ENCODE peak calls at places on chromosomes 16 and 17, in seven cellular contexts. T is effector memory CD4-positive, alpha-beta T cell; U is choroid plexus epithelial cell; R is testis; X is fibroblast of pulmonary artery; Z is PC-3; K is breast epithelium. Q is an unnamed sample.

GRCh38 chr17:800446-801242 is 18.5 kb downstream of the MRM3 start:
- DNase-seq in T (no peak), U (no peak), R (no peak), X (no peak), Z (no peak), K (no peak), Q (no peak)

GRCh38 chr16:70749006-70749678 is 51.8 kb downstream of the VAC14 start:
- DNase-seq in T (no peak), U (no peak), R (no peak), X (no peak), Z (no peak), K (peak), Q (no peak)

GRCh38 chr17:67050476-67051154 is 6.3 kb downstream of the CACNG1 start:
- DNase-seq in T (no peak), U (no peak), R (no peak), X (no peak), Z (no peak), K (no peak), Q (no peak)

GRCh38 chr17:31525801-31526549 is 134.5 kb downstream of the RAB11FIP4 start:
- DNase-seq in T (no peak), U (no peak), R (no peak), X (no peak), Z (peak), K (no peak), Q (no peak)

GRCh38 chr17:42928714-42929496 is 28.3 kb downstream of the G6PC1 start:
- DNase-seq in T (no peak), U (peak), R (peak), X (peak), Z (peak), K (no peak), Q (peak)

GRCh38 chr16:74107795-74108610 is 188.6 kb upstream of the PSMD7 start:
- DNase-seq in T (no peak), U (peak), R (peak), X (peak), Z (peak), K (no peak), Q (no peak)

GRCh38 chr17:49575524-49576120 is at the start of gene NXPH3:
- DNase-seq in T (peak), U (peak), R (peak), X (peak), Z (peak), K (peak), Q (peak)

GRCh38 chr16:57976331-57976796 is 5.4 kb upstream of the CNGB1 start:
- DNase-seq in T (no peak), U (peak), R (peak), X (peak), Z (no peak), K (peak), Q (no peak)

GRCh38 chr17:76547183-76547641 is 7.4 kb downstream of the PRCD start:
- DNase-seq in T (no peak), U (peak), R (peak), X (peak), Z (peak), K (no peak), Q (peak)

GRCh38 chr16:17470871-17471744 is at the start of gene XYLT1:
- DNase-seq in T (peak), U (peak), R (peak), X (peak), Z (peak), K (peak), Q (peak)

GRCh38 chr17:77882481-77883212 is 75.9 kb upstream of the TNRC6C start:
- DNase-seq in T (peak), U (peak), R (peak), X (peak), Z (no peak), K (peak), Q (no peak)

GRCh38 chr17:2084766-2085647 is 30.1 kb downstream of the HIC1 start:
- DNase-seq in T (no peak), U (peak), R (peak), X (peak), Z (peak), K (peak), Q (peak)

GRCh38 chr16:16150117-16150877 is 73.0 kb downstream of the ABCC6 start:
- DNase-seq in T (no peak), U (peak), R (peak), X (peak), Z (no peak), K (peak), Q (peak)

GRCh38 chr16:53216798-53217197 is 162.0 kb downstream of the CHD9 start:
- DNase-seq in T (no peak), U (no peak), R (no peak), X (no peak), Z (no peak), K (no peak), Q (no peak)

GRCh38 chr17:83179811-83180210 is 100.4 kb downstream of the METRNL start:
- DNase-seq in T (no peak), U (no peak), R (no peak), X (no peak), Z (no peak), K (no peak), Q (peak)

GRCh38 chr17:54891176-54891821 is 9.4 kb upstream of the TOM1L1 start:
- DNase-seq in T (no peak), U (peak), R (no peak), X (peak), Z (peak), K (no peak), Q (no peak)

GRCh38 chr16:55489956-55490265 is 10.9 kb downstream of the MMP2 start:
- DNase-seq in T (no peak), U (no peak), R (no peak), X (no peak), Z (no peak), K (no peak), Q (no peak)

GRCh38 chr17:39235555-39236221 is 9.9 kb upstream of the STAC2 start:
- DNase-seq in T (peak), U (peak), R (peak), X (peak), Z (peak), K (no peak), Q (no peak)

GRCh38 chr17:21191698-21192097 is 22.3 kb downstream of the TMEM11 start:
- DNase-seq in T (no peak), U (peak), R (no peak), X (no peak), Z (no peak), K (no peak), Q (no peak)

GRCh38 chr16:66324785-66325184 is 41.7 kb upstream of the CDH5 start:
- DNase-seq in T (no peak), U (peak), R (no peak), X (peak), Z (peak), K (no peak), Q (no peak)

GRCh38 chr17:59893617-59894100 is 738 bp downstream of the RPS6KB1 start:
- DNase-seq in T (peak), U (peak), R (peak), X (peak), Z (peak), K (no peak), Q (no peak)

GRCh38 chr16:23288209-23288608 is 13.9 kb upstream of the SCNN1B start:
- DNase-seq in T (no peak), U (no peak), R (no peak), X (no peak), Z (no peak), K (no peak), Q (no peak)

GRCh38 chr16:54493076-54493475 is 206.5 kb upstream of the IRX3 start:
- DNase-seq in T (no peak), U (peak), R (no peak), X (peak), Z (no peak), K (no peak), Q (no peak)

GRCh38 chr17:58918072-58918471 is 162.4 kb downstream of the PPM1E start:
- DNase-seq in T (no peak), U (no peak), R (no peak), X (no peak), Z (no peak), K (no peak), Q (no peak)

GRCh38 chr17:691423-691822 is 23.2 kb downstream of the VPS53 start:
- DNase-seq in T (no peak), U (peak), R (no peak), X (peak), Z (peak), K (no peak), Q (no peak)

GRCh38 chr16:67210069-67210937 is 11.4 kb downstream of the ELMO3 start:
- DNase-seq in T (no peak), U (no peak), R (no peak), X (no peak), Z (no peak), K (no peak), Q (no peak)

GRCh38 chr17:69819316-69820087 is 255.5 kb upstream of the KCNJ16 start:
- DNase-seq in T (no peak), U (peak), R (no peak), X (no peak), Z (no peak), K (no peak), Q (no peak)

GRCh38 chr16:74862743-74863244 is 88.2 kb upstream of the FA2H start:
- DNase-seq in T (no peak), U (peak), R (no peak), X (peak), Z (peak), K (no peak), Q (no peak)

GRCh38 chr16:26598061-26598460 is 468.7 kb upstream of the C16orf82 start:
- DNase-seq in T (peak), U (peak), R (no peak), X (no peak), Z (peak), K (no peak), Q (no peak)

GRCh38 chr16:24537474-24538337 is 1.7 kb upstream of the RBBP6 start:
- DNase-seq in T (no peak), U (no peak), R (no peak), X (peak), Z (no peak), K (no peak), Q (no peak)

GRCh38 chr16:64478258-64478906 is 643.5 kb downstream of the CDH11 start:
- DNase-seq in T (no peak), U (peak), R (no peak), X (peak), Z (peak), K (no peak), Q (no peak)

GRCh38 chr17:65799454-65799853 is 238.0 kb upstream of the AXIN2 start:
- DNase-seq in T (no peak), U (no peak), R (no peak), X (no peak), Z (no peak), K (no peak), Q (no peak)

GRCh38 chr17:2101448-2102257 is 46.8 kb downstream of the HIC1 start:
- DNase-seq in T (no peak), U (peak), R (no peak), X (no peak), Z (peak), K (peak), Q (no peak)

GRCh38 chr16:47058295-47059086 is 85.0 kb upstream of the DNAJA2 start:
- DNase-seq in T (no peak), U (peak), R (peak), X (peak), Z (no peak), K (no peak), Q (no peak)

GRCh38 chr17:75153854-75154194 is 488 bp downstream of the JPT1 start:
- DNase-seq in T (no peak), U (no peak), R (peak), X (no peak), Z (peak), K (no peak), Q (no peak)

GRCh38 chr17:75154195-75155106 is at the start of gene JPT1:
- DNase-seq in T (peak), U (peak), R (peak), X (peak), Z (peak), K (peak), Q (peak)

GRCh38 chr17:75152523-75152922 is 1.8 kb downstream of the JPT1 start:
- DNase-seq in T (no peak), U (no peak), R (no peak), X (peak), Z (peak), K (no peak), Q (no peak)

GRCh38 chr17:75152971-75153853 is 1.1 kb downstream of the JPT1 start:
- DNase-seq in T (no peak), U (peak), R (peak), X (peak), Z (peak), K (no peak), Q (peak)

GRCh38 chr17:75155191-75155601 is 884 bp upstream of the JPT1 start:
- DNase-seq in T (no peak), U (no peak), R (no peak), X (no peak), Z (peak), K (no peak), Q (no peak)
- H3K4me3 ChIP-seq in T (no peak), U (no peak), R (no peak), X (no peak), Z (peak), K (no peak), Q (no peak)

GRCh38 chr17:81034779-81035388 is at the start of gene BAIAP2:
- DNase-seq in T (peak), U (peak), R (peak), X (peak), Z (peak), K (peak), Q (peak)

GRCh38 chr17:81034168-81034777 is 678 bp upstream of the BAIAP2 start:
- DNase-seq in T (no peak), U (no peak), R (no peak), X (no peak), Z (no peak), K (no peak), Q (no peak)

GRCh38 chr17:81036128-81036891 is 1.4 kb downstream of the BAIAP2 start:
- DNase-seq in T (no peak), U (no peak), R (no peak), X (no peak), Z (peak), K (no peak), Q (no peak)

GRCh38 chr17:81037026-81037782 is 2.3 kb downstream of the BAIAP2 start:
- DNase-seq in T (no peak), U (no peak), R (peak), X (no peak), Z (peak), K (peak), Q (no peak)

DNA sequence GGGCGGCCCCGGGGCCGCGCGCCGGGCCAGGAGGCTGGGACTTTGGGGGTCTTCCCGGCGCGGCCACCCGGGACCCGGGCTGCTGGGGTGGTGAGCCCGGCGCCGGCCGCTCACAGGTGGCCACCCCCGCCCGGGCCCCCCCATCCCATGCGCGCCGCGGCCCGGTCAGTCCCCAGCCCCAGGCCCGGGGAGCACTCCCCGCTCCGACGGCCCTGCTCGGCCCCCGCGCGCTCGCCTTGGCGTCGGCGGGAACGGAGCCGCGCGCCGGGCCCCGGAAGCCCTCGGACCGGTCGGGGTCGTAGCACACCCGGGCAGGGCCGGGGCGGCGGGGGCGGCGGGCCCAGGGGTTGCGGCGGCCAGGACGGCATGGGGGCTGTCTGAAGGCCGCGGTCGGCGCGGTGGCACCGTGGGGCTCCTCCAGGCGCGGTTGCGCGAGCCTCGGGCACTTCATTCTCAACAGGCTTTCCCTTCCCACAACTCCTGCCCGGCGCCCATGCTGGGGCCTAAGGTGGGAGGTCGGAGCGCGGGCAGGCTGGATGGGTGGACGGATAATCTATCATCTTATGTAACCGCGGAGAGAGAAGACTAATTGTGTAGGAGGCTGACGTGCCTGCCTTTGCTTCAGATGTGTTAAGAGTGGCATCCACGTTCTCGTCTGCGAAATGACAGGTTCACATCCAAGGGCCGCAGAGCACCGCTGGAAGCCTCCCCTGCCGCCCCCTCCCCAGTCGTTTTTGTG is 607 bp downstream of the BAIAP2 start:
- DNase-seq in T (no peak), U (peak), R (no peak), X (no peak), Z (peak), K (no peak), Q (no peak)
- H3K4me3 ChIP-seq in T (peak), U (peak), R (peak), X (peak), Z (peak), K (peak), Q (peak)

GRCh38 chr16:20762404-20763123 is 1.2 kb upstream of the ACSM3 start:
- DNase-seq in T (no peak), U (no peak), R (no peak), X (no peak), Z (no peak), K (no peak), Q (no peak)

GRCh38 chr16:20765732-20766131 is 1.9 kb downstream of the ACSM3 start:
- DNase-seq in T (no peak), U (no peak), R (no peak), X (no peak), Z (no peak), K (no peak), Q (no peak)

GRCh38 chr16:20766294-20766693 is 2.5 kb downstream of the ACSM3 start:
- DNase-seq in T (no peak), U (no peak), R (no peak), X (no peak), Z (no peak), K (no peak), Q (no peak)

GRCh38 chr16:20761175-20761574 is 2.6 kb upstream of the ACSM3 start:
- DNase-seq in T (no peak), U (no peak), R (no peak), X (no peak), Z (no peak), K (no peak), Q (no peak)

DNA sequence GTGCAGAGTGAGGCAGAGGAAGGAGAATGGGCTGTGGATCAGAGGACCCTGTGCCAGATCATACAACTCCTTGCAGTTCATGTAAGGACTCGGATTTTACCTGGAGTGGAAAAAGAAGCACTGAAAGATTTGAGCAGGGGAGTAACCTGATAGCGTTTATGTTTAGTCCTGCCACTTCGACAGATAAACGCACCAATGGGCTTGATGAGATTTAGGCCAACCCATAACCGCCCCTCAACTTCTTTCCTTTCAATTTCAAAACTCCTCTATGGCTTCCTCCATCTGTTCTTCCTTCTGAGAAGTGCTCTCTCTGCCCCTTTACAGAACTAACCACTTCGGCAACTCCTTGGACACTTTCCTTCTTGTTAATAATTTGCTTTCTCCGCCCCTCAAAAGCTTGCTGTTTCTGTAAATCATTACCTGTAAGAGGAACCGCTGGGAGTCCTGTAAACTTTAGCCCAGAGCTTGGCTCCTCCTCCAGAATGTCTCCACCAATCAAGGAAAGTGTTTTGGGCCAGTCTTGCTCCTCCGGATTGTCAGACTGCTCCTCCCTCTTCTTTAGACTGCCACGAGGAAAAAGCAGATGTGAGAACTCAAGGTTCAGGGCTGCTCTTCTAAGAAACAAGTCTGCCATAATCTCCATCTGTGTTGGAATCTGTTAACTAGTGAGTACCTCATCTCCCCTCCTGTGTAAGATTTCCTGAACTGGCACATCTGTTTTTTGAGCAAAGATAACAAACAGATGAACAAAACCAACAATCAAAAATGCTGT is at the start of gene ACSM3:
- DNase-seq in T (peak), U (peak), R (peak), X (peak), Z (peak), K (peak), Q (peak)
- H3K4me3 ChIP-seq in T (peak), U (peak), R (peak), X (peak), Z (peak), K (peak), Q (peak)

GRCh38 chr16:1094601-1095449 is 1.2 kb downstream of the C1QTNF8 start:
- DNase-seq in T (no peak), U (no peak), R (no peak), X (no peak), Z (no peak), K (no peak), Q (no peak)

GRCh38 chr16:1095450-1096163 is 437 bp downstream of the C1QTNF8 start:
- DNase-seq in T (no peak), U (no peak), R (no peak), X (no peak), Z (no peak), K (no peak), Q (no peak)

GRCh38 chr16:1097800-1098199 is 1.8 kb upstream of the C1QTNF8 start:
- DNase-seq in T (no peak), U (no peak), R (no peak), X (no peak), Z (no peak), K (no peak), Q (no peak)

GRCh38 chr16:1097156-1097555 is 1.1 kb upstream of the C1QTNF8 start:
- DNase-seq in T (no peak), U (no peak), R (no peak), X (no peak), Z (no peak), K (no peak), Q (no peak)

GRCh38 chr16:1096164-1097082 is at the start of gene C1QTNF8:
- DNase-seq in T (no peak), U (no peak), R (peak), X (no peak), Z (no peak), K (no peak), Q (no peak)
- H3K4me3 ChIP-seq in T (no peak), U (no peak), R (no peak), X (no peak), Z (no peak), K (no peak), Q (no peak)

DNA sequence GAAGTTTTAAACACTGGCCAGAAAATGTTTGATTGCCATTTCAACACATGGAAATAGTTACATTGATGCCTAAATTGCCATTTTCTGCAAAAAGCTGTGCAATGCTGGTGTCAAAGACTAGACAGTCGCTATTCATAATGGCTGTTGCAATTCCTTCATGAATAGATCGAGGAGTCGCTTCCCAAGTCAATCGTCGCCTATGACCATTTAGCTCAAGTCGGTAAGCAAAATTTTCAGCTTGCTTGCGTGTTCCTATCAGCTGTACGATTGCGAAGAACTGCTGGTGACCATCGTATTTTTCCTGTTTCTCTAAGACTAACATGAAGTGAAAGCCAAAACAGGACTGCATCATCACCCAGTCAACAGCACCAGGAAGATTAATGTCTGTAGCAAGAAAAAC is 23.7 kb downstream of the SIAH1 start:
- DNase-seq in T (no peak), U (no peak), R (no peak), X (no peak), Z (no peak), K (no peak), Q (no peak)
- H3K4me3 ChIP-seq in T (no peak), U (no peak), R (no peak), X (no peak), Z (no peak), K (no peak), Q (no peak)